ENCODE peak calls at places on chromosomes 5 and 9, in six cellular contexts. M, U, A, Z, Q and R are unnamed samples.

GRCh38 chr9:112443200-112443599 is 43.4 kb upstream of the KIAA1958 start:
- DNase-seq in Q (no peak), Z (peak; percentile 12), A (peak; percentile 47), U (no peak), M (no peak), R (no peak)

GRCh38 chr9:68755752-68756151 is 50.7 kb downstream of the PIP5K1B start:
- DNase-seq in Z (no peak), M (no peak), Q (no peak), A (no peak), U (no peak), R (no peak)

GRCh38 chr9:71796368-71796767 is 28.1 kb upstream of the CEMIP2 start:
- DNase-seq in U (no peak), Z (no peak), Q (no peak), M (no peak), A (no peak), R (no peak)

GRCh38 chr5:156824800-156825199 is 25.3 kb upstream of the PPP1R2B start:
- DNase-seq in Z (no peak), A (peak; percentile 35), Q (peak; percentile 25), U (peak; percentile 27), M (no peak), R (peak; percentile 67)

GRCh38 chr5:90173299-90174030 is 236.1 kb downstream of the CETN3 start:
- DNase-seq in M (no peak), Q (no peak), Z (no peak), A (no peak), U (no peak), R (no peak)

GRCh38 chr5:63375851-63376250 is 586.4 kb downstream of the HTR1A start:
- DNase-seq in U (no peak), M (no peak), Z (no peak), A (no peak), Q (no peak), R (no peak)

GRCh38 chr9:36210722-36211121 is 20.0 kb downstream of the CLTA start:
- DNase-seq in A (no peak), Z (no peak), Q (no peak), M (no peak), U (no peak), R (no peak)

GRCh38 chr5:79712741-79713140 is 23.1 kb downstream of the CMYA5 start:
- DNase-seq in Q (no peak), U (no peak), A (no peak), M (no peak), Z (no peak), R (no peak)

GRCh38 chr9:135156525-135157510 is 69.3 kb downstream of the OLFM1 start:
- DNase-seq in M (no peak), Z (peak; percentile 0), U (no peak), Q (peak; percentile 10), A (peak; percentile 12), R (peak; percentile 88)

GRCh38 chr9:37468620-37469019 is 3.4 kb upstream of the ZBTB5 start:
- DNase-seq in U (no peak), Q (no peak), Z (no peak), A (no peak), M (no peak), R (no peak)

GRCh38 chr9:70093944-70094343 is 50.3 kb downstream of the MAMDC2 start:
- DNase-seq in U (no peak), Z (peak; percentile 52), A (no peak), Q (no peak), M (no peak), R (no peak)

GRCh38 chr5:74017786-74018211 is 391.8 kb downstream of the ARHGEF28 start:
- DNase-seq in M (no peak), A (peak; percentile 83), Z (no peak), Q (peak; percentile 32), U (no peak), R (peak; percentile 42)

GRCh38 chr9:94813379-94813778 is 86.9 kb downstream of the AOPEP start:
- DNase-seq in M (no peak), U (no peak), Q (no peak), A (no peak), Z (no peak), R (no peak)

GRCh38 chr5:438481-438981 is 4.4 kb upstream of the EXOC3 start:
- DNase-seq in Q (no peak), M (no peak), Z (no peak), A (no peak), U (no peak), R (no peak)